ENCODE peak calls at places on chromosomes 13 and 19, in seven cellular contexts. R is K562, V is GM12892, W is H1, N is GM12891, X is HepG2, S is SK-N-SH. F is an unnamed sample.

GRCh38 chr13:44064376-44064775 is 184.7 kb downstream of the LACC1 start:
- DNase-seq in W (no peak), S (no peak), R (no peak), N (no peak), X (no peak), V (no peak), F (no peak)

GRCh38 chr13:110341445-110342247 is 34.6 kb downstream of the COL4A2 start:
- DNase-seq in N (no peak), V (no peak), X (no peak), R (no peak), S (peak; percentile 55), W (no peak), F (no peak)

GRCh38 chr19:3514930-3515329 is 8.8 kb downstream of the FZR1 start:
- DNase-seq in X (no peak), N (no peak), S (no peak), W (no peak), V (no peak), R (no peak), F (no peak)

GRCh38 chr13:73417012-73417615 is 358.3 kb downstream of the KLF5 start:
- DNase-seq in R (peak; percentile 6), S (peak; percentile 9), W (no peak), X (peak; percentile 27), N (no peak), V (no peak), F (no peak)

GRCh38 chr13:113928701-113929627 is 44.9 kb downstream of the C13orf46 start:
- DNase-seq in V (no peak), S (peak; percentile 74), R (no peak), W (no peak), N (no peak), X (no peak), F (no peak)

GRCh38 chr19:11179716-11180297 is 17.5 kb downstream of the KANK2 start:
- DNase-seq in N (no peak), S (no peak), R (no peak), V (peak; percentile 57), X (no peak), W (no peak), F (peak; percentile 59)

GRCh38 chr19:40231544-40232424 is 5.3 kb upstream of the CCNP start:
- DNase-seq in X (peak; percentile 82), N (no peak), V (no peak), R (peak; percentile 75), W (no peak), S (no peak), F (no peak)

GRCh38 chr13:101018720-101019119 is 344.1 kb upstream of the TMTC4 start:
- DNase-seq in V (no peak), S (no peak), N (no peak), X (no peak), R (no peak), W (no peak), F (no peak)

GRCh38 chr13:40316301-40316700 is 350.1 kb downstream of the FOXO1 start:
- DNase-seq in W (no peak), S (no peak), X (no peak), V (no peak), R (no peak), N (no peak), F (no peak)

GRCh38 chr19:2805261-2805900 is 14.3 kb upstream of the ZNF554 start:
- DNase-seq in W (no peak), V (no peak), R (no peak), X (no peak), N (peak; percentile 16), S (no peak), F (no peak)

GRCh38 chr19:616276-616675 is 17.1 kb downstream of the POLRMT start:
- DNase-seq in X (no peak), N (no peak), S (no peak), R (no peak), V (no peak), W (no peak), F (no peak)

GRCh38 chr13:112708560-112709240 is 18.9 kb downstream of the ATP11A start:
- DNase-seq in X (no peak), V (no peak), R (peak; percentile 46), N (no peak), S (no peak), W (no peak), F (no peak)

GRCh38 chr13:102721800-102722231 is 27.0 kb upstream of the METTL21C start:
- DNase-seq in N (no peak), R (no peak), X (no peak), V (no peak), W (no peak), S (no peak), F (no peak)

GRCh38 chr13:23279321-23279720 is 98.5 kb downstream of the SGCG start:
- DNase-seq in N (no peak), R (no peak), W (no peak), X (no peak), S (no peak), V (no peak), F (no peak)

GRCh38 chr13:36888645-36889044 is 31.4 kb downstream of the SMAD9 start:
- DNase-seq in X (no peak), V (no peak), N (no peak), R (no peak), W (no peak), S (no peak), F (no peak)

GRCh38 chr13:105338044-105338443 is 1197.4 kb downstream of the EFNB2 start:
- DNase-seq in R (no peak), X (no peak), W (no peak), N (no peak), V (no peak), S (no peak), F (no peak)

GRCh38 chr19:21143846-21144245 is 2.0 kb downstream of the ZNF431 start:
- DNase-seq in N (no peak), W (no peak), X (no peak), V (no peak), R (no peak), S (no peak), F (no peak)

GRCh38 chr19:55188620-55189019 is 8.5 kb upstream of the SYT5 start:
- DNase-seq in N (no peak), S (no peak), V (no peak), X (no peak), R (no peak), W (no peak), F (no peak)

GRCh38 chr19:21907516-21907915 is 71.5 kb upstream of the ZNF43 start:
- DNase-seq in N (no peak), W (no peak), V (no peak), X (no peak), S (no peak), R (no peak), F (no peak)

GRCh38 chr13:77503398-77503797 is 32.1 kb upstream of the SCEL start:
- DNase-seq in V (no peak), S (no peak), N (no peak), W (no peak), R (no peak), X (no peak), F (no peak)

GRCh38 chr19:57245959-57246358 is 5.5 kb downstream of the ZNF805 start:
- DNase-seq in N (no peak), S (no peak), R (no peak), X (peak; percentile 79), W (no peak), V (no peak), F (no peak)

GRCh38 chr13:34719060-34719875 is 222.8 kb upstream of the NBEA start:
- DNase-seq in R (no peak), V (no peak), S (no peak), N (no peak), X (no peak), W (no peak), F (no peak)

GRCh38 chr13:75324413-75324940 is 157.5 kb downstream of the TBC1D4 start:
- DNase-seq in W (no peak), N (no peak), X (no peak), S (no peak), R (no peak), V (no peak), F (no peak)

GRCh38 chr13:75327132-75327505 is 154.8 kb downstream of the TBC1D4 start:
- DNase-seq in N (no peak), R (no peak), X (no peak), V (no peak), W (no peak), S (no peak), F (no peak)

GRCh38 chr13:75329723-75330122 is 152.2 kb downstream of the TBC1D4 start:
- DNase-seq in S (no peak), R (no peak), V (no peak), N (no peak), W (no peak), X (peak; percentile 70), F (no peak)

GRCh38 chr13:75329097-75329496 is 152.9 kb downstream of the TBC1D4 start:
- DNase-seq in X (no peak), R (no peak), V (no peak), W (no peak), S (no peak), N (no peak), F (no peak)

GRCh38 chr13:75326173-75327131 is 155.5 kb downstream of the TBC1D4 start:
- DNase-seq in X (no peak), N (peak; percentile 20), R (peak; percentile 33), S (peak; percentile 36), W (no peak), V (peak; percentile 17), F (no peak)
- TF ChIP-seq TAF1 in X (no peak), N (no peak), R (no peak), S (no peak), W (no peak), V (peak; percentile 54), F (no peak)

DNA sequence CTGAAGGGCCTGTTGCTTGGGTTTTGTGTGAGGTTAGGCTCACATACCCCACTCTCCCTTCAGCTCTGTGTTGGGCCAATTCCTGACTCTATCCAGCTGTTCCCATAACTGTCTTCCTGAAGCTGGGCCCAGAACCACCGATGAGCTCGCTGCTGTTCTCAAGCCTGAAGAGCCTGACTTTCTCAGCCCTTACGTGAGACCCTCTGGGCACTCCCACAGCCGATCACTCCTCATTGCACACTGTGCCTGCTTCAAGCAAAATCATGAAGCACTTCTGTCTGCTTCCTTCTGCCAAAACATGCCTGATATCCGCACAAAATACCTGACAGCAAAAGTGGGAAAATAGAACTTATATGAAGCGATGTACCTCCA is 124.1 kb downstream of the CRYL1 start:
- DNase-seq in N (no peak), R (no peak), W (no peak), S (no peak), V (no peak), X (no peak), F (no peak)
- TF ChIP-seq TAF1 in N (no peak), R (no peak), W (no peak), S (no peak), V (no peak), X (no peak), F (no peak)

DNA sequence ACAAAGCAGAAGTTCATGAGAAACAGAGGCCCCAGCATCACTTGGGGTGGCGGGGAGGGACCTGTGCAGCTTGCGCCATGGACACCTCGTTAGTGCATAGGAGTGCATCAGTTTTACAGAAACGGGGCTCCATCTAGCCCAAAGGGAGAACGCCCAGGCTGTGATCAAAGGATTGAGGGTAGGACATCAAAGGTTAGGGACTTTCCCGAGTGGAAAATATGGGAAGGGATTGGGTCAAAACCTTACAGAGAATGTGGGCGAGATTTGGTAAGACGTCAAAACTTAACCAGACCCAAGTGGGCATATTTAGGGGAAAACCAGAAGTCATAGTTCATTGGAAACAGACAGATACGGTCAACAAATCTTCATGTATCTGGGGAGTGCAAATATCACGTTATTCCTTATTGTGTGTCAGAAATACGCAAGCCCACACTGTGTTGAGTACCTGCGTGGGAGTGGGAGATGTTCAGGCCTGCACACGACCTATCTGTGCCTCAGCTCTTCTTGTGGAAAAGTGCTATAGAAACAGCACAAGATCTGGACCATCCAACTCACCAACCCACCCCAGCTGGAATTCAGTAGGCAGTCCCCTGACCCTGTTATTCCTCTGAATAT is 9.4 kb upstream of the GRAMD1A start:
- DNase-seq in W (no peak), R (no peak), N (no peak), V (no peak), S (no peak), X (no peak), F (peak; percentile 69)
- TF ChIP-seq TAF1 in W (no peak), R (no peak), N (no peak), V (no peak), S (no peak), X (no peak), F (no peak)

GRCh38 chr19:41813911-41814310 is 17.5 kb downstream of the CEACAM3 start:
- DNase-seq in W (no peak), S (no peak), V (no peak), X (no peak), N (no peak), R (no peak), F (no peak)
- TF ChIP-seq TAF1 in W (no peak), S (no peak), V (no peak), X (no peak), N (no peak), R (no peak), F (no peak)